ENCODE peak calls at places on chromosome 14, in four cellular contexts. One of them, this sample, is unnamed.
A peak's percentile ranks its signal among the peaks of the same experiment; 100 is the strongest.

GRCh38 chr14:20791199-20791996 is 10.3 kb downstream of the RNASE6 start:
- DNase-seq in WTC11: no peak
- DNase-seq in HT1080: no peak
- DNase-seq in tibial artery: no peak
- DNase-seq in this sample: no peak

GRCh38 chr14:93120952-93121834 is 5.5 kb upstream of the ITPK1 start:
- DNase-seq in WTC11: no peak
- DNase-seq in HT1080: no peak
- DNase-seq in tibial artery: no peak
- DNase-seq in this sample: no peak

GRCh38 chr14:58078068-58078467 is 73.9 kb downstream of the ARMH4 start:
- DNase-seq in WTC11: no peak
- DNase-seq in HT1080: peak; percentile 87
- DNase-seq in tibial artery: no peak
- DNase-seq in this sample: peak; percentile 77

GRCh38 chr14:80344208-80344607 is 132.9 kb upstream of the DIO2 start:
- DNase-seq in WTC11: no peak
- DNase-seq in HT1080: no peak
- DNase-seq in tibial artery: no peak
- DNase-seq in this sample: no peak

GRCh38 chr14:64671591-64671990 is 32.6 kb upstream of the PLEKHG3 start:
- DNase-seq in WTC11: no peak
- DNase-seq in HT1080: peak; percentile 33
- DNase-seq in tibial artery: no peak
- DNase-seq in this sample: peak; percentile 74

GRCh38 chr14:105132921-105133320 is 35.7 kb downstream of the JAG2 start:
- DNase-seq in WTC11: no peak
- DNase-seq in HT1080: no peak
- DNase-seq in tibial artery: no peak
- DNase-seq in this sample: no peak

GRCh38 chr14:66403183-66403582 is 83.0 kb upstream of the CCDC196 start:
- DNase-seq in WTC11: no peak
- DNase-seq in HT1080: peak; percentile 69
- DNase-seq in tibial artery: no peak
- DNase-seq in this sample: peak; percentile 61

GRCh38 chr14:102849522-102850379 is 72.5 kb downstream of the TRAF3 start:
- DNase-seq in WTC11: no peak
- DNase-seq in HT1080: no peak
- DNase-seq in tibial artery: no peak
- DNase-seq in this sample: peak; percentile 60

GRCh38 chr14:22780105-22780679 is 13.7 kb downstream of the OXA1L start:
- DNase-seq in WTC11: no peak
- DNase-seq in HT1080: peak; percentile 41
- DNase-seq in tibial artery: no peak
- DNase-seq in this sample: no peak

GRCh38 chr14:71141701-71142374 is 234.6 kb downstream of the PCNX1 start:
- DNase-seq in WTC11: no peak
- DNase-seq in HT1080: no peak
- DNase-seq in tibial artery: no peak
- DNase-seq in this sample: peak; percentile 81

GRCh38 chr14:99733551-99734405 is 49.7 kb downstream of the CYP46A1 start:
- DNase-seq in WTC11: peak; percentile 10
- DNase-seq in HT1080: peak; percentile 28
- DNase-seq in tibial artery: peak; percentile 57
- DNase-seq in this sample: no peak

GRCh38 chr14:59844414-59844813 is 26.2 kb downstream of the RTN1 start:
- DNase-seq in WTC11: no peak
- DNase-seq in HT1080: no peak
- DNase-seq in tibial artery: no peak
- DNase-seq in this sample: no peak

GRCh38 chr14:85437143-85437542 is 92.8 kb upstream of the FLRT2 start:
- DNase-seq in WTC11: no peak
- DNase-seq in HT1080: peak; percentile 83
- DNase-seq in tibial artery: no peak
- DNase-seq in this sample: peak; percentile 87

GRCh38 chr14:101961011-101961721 is 3.2 kb upstream of the DYNC1H1 start:
- DNase-seq in WTC11: peak; percentile 82
- DNase-seq in HT1080: peak; percentile 79
- DNase-seq in tibial artery: peak; percentile 47
- DNase-seq in this sample: peak; percentile 89

GRCh38 chr14:59269431-59269830 is 81.0 kb downstream of the DAAM1 start:
- DNase-seq in WTC11: no peak
- DNase-seq in HT1080: no peak
- DNase-seq in tibial artery: no peak
- DNase-seq in this sample: no peak

GRCh38 chr14:102863381-102863780 is 59.1 kb upstream of the AMN start:
- DNase-seq in WTC11: no peak
- DNase-seq in HT1080: no peak
- DNase-seq in tibial artery: no peak
- DNase-seq in this sample: no peak

GRCh38 chr14:32252030-32252670 is 49.1 kb upstream of the RNU6-8 start:
- DNase-seq in WTC11: peak; percentile 37
- DNase-seq in HT1080: peak; percentile 70
- DNase-seq in tibial artery: peak; percentile 51
- DNase-seq in this sample: peak; percentile 79

GRCh38 chr14:93318927-93319326 is 13.9 kb downstream of the BTBD7 start:
- DNase-seq in WTC11: no peak
- DNase-seq in HT1080: peak; percentile 14
- DNase-seq in tibial artery: no peak
- DNase-seq in this sample: peak; percentile 55

GRCh38 chr14:28785096-28785952 is 18.7 kb downstream of the FOXG1 start:
- DNase-seq in WTC11: peak; percentile 68
- DNase-seq in HT1080: no peak
- DNase-seq in tibial artery: no peak
- DNase-seq in this sample: peak; percentile 38

GRCh38 chr14:86788229-86788628 is 1204.8 kb downstream of the GALC start:
- DNase-seq in WTC11: no peak
- DNase-seq in HT1080: peak; percentile 3
- DNase-seq in tibial artery: no peak
- DNase-seq in this sample: peak; percentile 39

GRCh38 chr14:71539660-71540285 is 392.5 kb upstream of the RGS6 start:
- DNase-seq in WTC11: no peak
- DNase-seq in HT1080: no peak
- DNase-seq in tibial artery: no peak
- DNase-seq in this sample: no peak

GRCh38 chr14:104144453-104144790 is 6.0 kb downstream of the KIF26A start:
- DNase-seq in WTC11: no peak
- DNase-seq in HT1080: no peak
- DNase-seq in tibial artery: no peak
- DNase-seq in this sample: no peak

GRCh38 chr14:59631237-59631636 is 54.6 kb upstream of the CCDC175 start:
- DNase-seq in WTC11: peak; percentile 40
- DNase-seq in HT1080: peak; percentile 25
- DNase-seq in tibial artery: no peak
- DNase-seq in this sample: peak; percentile 20

GRCh38 chr14:90281261-90281660 is 24.9 kb downstream of the PSMC1 start:
- DNase-seq in WTC11: no peak
- DNase-seq in HT1080: peak; percentile 90
- DNase-seq in tibial artery: no peak
- DNase-seq in this sample: peak; percentile 92

GRCh38 chr14:101116486-101117130 is 213.1 kb upstream of the RTL1 start:
- DNase-seq in WTC11: no peak
- DNase-seq in HT1080: no peak
- DNase-seq in tibial artery: peak; percentile 5
- DNase-seq in this sample: no peak

GRCh38 chr14:34237098-34237497 is 224.9 kb downstream of the SPTSSA start:
- DNase-seq in WTC11: no peak
- DNase-seq in HT1080: no peak
- DNase-seq in tibial artery: no peak
- DNase-seq in this sample: no peak

GRCh38 chr14:53655080-53655785 is 301.4 kb downstream of the BMP4 start:
- DNase-seq in WTC11: no peak
- DNase-seq in HT1080: no peak
- DNase-seq in tibial artery: no peak
- DNase-seq in this sample: no peak

GRCh38 chr14:99560946-99561683 is 42.9 kb downstream of the CCDC85C start:
- DNase-seq in WTC11: no peak
- DNase-seq in HT1080: no peak
- DNase-seq in tibial artery: no peak
- DNase-seq in this sample: no peak

GRCh38 chr14:39034481-39035296 is 68.3 kb downstream of the SEC23A start:
- DNase-seq in WTC11: peak; percentile 27
- DNase-seq in HT1080: no peak
- DNase-seq in tibial artery: no peak
- DNase-seq in this sample: peak; percentile 19

GRCh38 chr14:106622200-106622745 is 1095.9 kb downstream of the TMEM121 start:
- DNase-seq in WTC11: no peak
- DNase-seq in HT1080: no peak
- DNase-seq in tibial artery: no peak
- DNase-seq in this sample: no peak

GRCh38 chr14:73287071-73287470 is 49.8 kb downstream of the PAPLN start:
- DNase-seq in WTC11: no peak
- DNase-seq in HT1080: no peak
- DNase-seq in tibial artery: no peak
- DNase-seq in this sample: no peak

GRCh38 chr14:73463411-73463810 is 5.1 kb upstream of the NUMB start:
- DNase-seq in WTC11: no peak
- DNase-seq in HT1080: peak; percentile 98
- DNase-seq in tibial artery: peak; percentile 73
- DNase-seq in this sample: peak; percentile 97

GRCh38 chr14:93095742-93096510 is 19.8 kb downstream of the ITPK1 start:
- DNase-seq in WTC11: no peak
- DNase-seq in HT1080: no peak
- DNase-seq in tibial artery: no peak
- DNase-seq in this sample: no peak

GRCh38 chr14:68630081-68630571 is 162.7 kb downstream of the ZFP36L1 start:
- DNase-seq in WTC11: no peak
- DNase-seq in HT1080: no peak
- DNase-seq in tibial artery: no peak
- DNase-seq in this sample: no peak

GRCh38 chr14:77980475-77981321 is 180.8 kb downstream of the ADCK1 start:
- DNase-seq in WTC11: peak; percentile 64
- DNase-seq in HT1080: no peak
- DNase-seq in tibial artery: no peak
- DNase-seq in this sample: no peak

GRCh38 chr14:102320033-102320660 is 601 bp downstream of the ZNF839 start:
- DNase-seq in WTC11: no peak
- DNase-seq in HT1080: no peak
- DNase-seq in tibial artery: peak; percentile 47
- DNase-seq in this sample: peak; percentile 73

This sample was measured in ELR.